ENCODE peak calls at places on chromosomes 5 and 9, in five cellular contexts. One of them, this sample, is unnamed.

GRCh38 chr9:70683841-70684240 is 269.4 kb upstream of the KLF9 start:
- DNase-seq in left ventricle myocardium inferior: no peak
- DNase-seq in IMR-90: no peak
- DNase-seq in uterus: no peak
- DNase-seq in fibroblast of lung: no peak
- DNase-seq in this sample: no peak

GRCh38 chr9:37004424-37004935 is 29.6 kb downstream of the PAX5 start:
- DNase-seq in fibroblast of lung: no peak
- DNase-seq in left ventricle myocardium inferior: no peak
- DNase-seq in uterus: no peak
- DNase-seq in IMR-90: no peak
- DNase-seq in this sample: no peak

GRCh38 chr5:139982157-139982974 is 60.7 kb downstream of the NRG2 start:
- DNase-seq in fibroblast of lung: peak; percentile 6
- DNase-seq in left ventricle myocardium inferior: peak; percentile 29
- DNase-seq in IMR-90: peak; percentile 4
- DNase-seq in uterus: no peak
- DNase-seq in this sample: peak; percentile 21

GRCh38 chr9:112059145-112059979 is 115.7 kb downstream of the SUSD1 start:
- DNase-seq in IMR-90: peak; percentile 92
- DNase-seq in fibroblast of lung: peak; percentile 87
- DNase-seq in left ventricle myocardium inferior: no peak
- DNase-seq in uterus: no peak
- DNase-seq in this sample: peak; percentile 90

GRCh38 chr5:149030838-149031397 is 31.9 kb downstream of the SH3TC2 start:
- DNase-seq in left ventricle myocardium inferior: no peak
- DNase-seq in uterus: no peak
- DNase-seq in fibroblast of lung: peak; percentile 42
- DNase-seq in IMR-90: no peak
- DNase-seq in this sample: peak; percentile 31

GRCh38 chr5:123170816-123171345 is 81.8 kb downstream of the PRDM6 start:
- DNase-seq in fibroblast of lung: no peak
- DNase-seq in left ventricle myocardium inferior: no peak
- DNase-seq in IMR-90: no peak
- DNase-seq in uterus: no peak
- DNase-seq in this sample: no peak

GRCh38 chr5:68711311-68712200 is 382.3 kb upstream of the SLC30A5 start:
- DNase-seq in uterus: no peak
- DNase-seq in left ventricle myocardium inferior: no peak
- DNase-seq in IMR-90: no peak
- DNase-seq in fibroblast of lung: no peak
- DNase-seq in this sample: no peak

GRCh38 chr5:36363101-36363500 is 61.4 kb upstream of the RANBP3L start:
- DNase-seq in left ventricle myocardium inferior: no peak
- DNase-seq in uterus: no peak
- DNase-seq in fibroblast of lung: peak; percentile 28
- DNase-seq in IMR-90: peak; percentile 43
- DNase-seq in this sample: peak; percentile 75

GRCh38 chr5:144205141-144205551 is 34.5 kb downstream of the KCTD16 start:
- DNase-seq in uterus: no peak
- DNase-seq in fibroblast of lung: peak; percentile 44
- DNase-seq in left ventricle myocardium inferior: peak; percentile 17
- DNase-seq in IMR-90: peak; percentile 50
- DNase-seq in this sample: peak; percentile 48

GRCh38 chr5:6083311-6083941 is 294.9 kb downstream of the MED10 start:
- DNase-seq in IMR-90: no peak
- DNase-seq in fibroblast of lung: no peak
- DNase-seq in uterus: no peak
- DNase-seq in left ventricle myocardium inferior: no peak
- DNase-seq in this sample: no peak

GRCh38 chr9:77435688-77436087 is 212.4 kb downstream of the GNA14 start:
- DNase-seq in uterus: no peak
- DNase-seq in left ventricle myocardium inferior: no peak
- DNase-seq in fibroblast of lung: peak; percentile 38
- DNase-seq in IMR-90: peak; percentile 64
- DNase-seq in this sample: peak; percentile 76

GRCh38 chr5:134519989-134520388 is 5.5 kb upstream of the JADE2 start:
- DNase-seq in IMR-90: no peak
- DNase-seq in left ventricle myocardium inferior: no peak
- DNase-seq in fibroblast of lung: no peak
- DNase-seq in uterus: no peak
- DNase-seq in this sample: no peak

GRCh38 chr5:157912621-157913325 is 53.8 kb upstream of the CLINT1 start:
- DNase-seq in left ventricle myocardium inferior: no peak
- DNase-seq in fibroblast of lung: no peak
- DNase-seq in uterus: no peak
- DNase-seq in IMR-90: no peak
- DNase-seq in this sample: no peak

GRCh38 chr9:111851536-111851935 is 45.1 kb upstream of the UGCG start:
- DNase-seq in uterus: no peak
- DNase-seq in left ventricle myocardium inferior: no peak
- DNase-seq in fibroblast of lung: no peak
- DNase-seq in IMR-90: peak; percentile 19
- DNase-seq in this sample: peak; percentile 65

GRCh38 chr5:56161446-56161838 is 71.7 kb downstream of the ANKRD55 start:
- DNase-seq in fibroblast of lung: no peak
- DNase-seq in uterus: no peak
- DNase-seq in left ventricle myocardium inferior: no peak
- DNase-seq in IMR-90: no peak
- DNase-seq in this sample: no peak

GRCh38 chr9:119218293-119218692 is 150.9 kb downstream of the BRINP1 start:
- DNase-seq in IMR-90: no peak
- DNase-seq in uterus: no peak
- DNase-seq in left ventricle myocardium inferior: no peak
- DNase-seq in fibroblast of lung: no peak
- DNase-seq in this sample: no peak

GRCh38 chr9:136710543-136710942 is 1.8 kb upstream of the DIPK1B start:
- DNase-seq in IMR-90: peak; percentile 28
- DNase-seq in left ventricle myocardium inferior: no peak
- DNase-seq in fibroblast of lung: no peak
- DNase-seq in uterus: no peak
- DNase-seq in this sample: no peak

GRCh38 chr9:35771524-35771923 is 17.4 kb upstream of the MSMP start:
- DNase-seq in fibroblast of lung: peak; percentile 65
- DNase-seq in left ventricle myocardium inferior: no peak
- DNase-seq in uterus: no peak
- DNase-seq in IMR-90: no peak
- DNase-seq in this sample: peak; percentile 68

GRCh38 chr9:92764381-92764987 is at the start of gene BICD2:
- DNase-seq in fibroblast of lung: no peak
- DNase-seq in left ventricle myocardium inferior: no peak
- DNase-seq in uterus: no peak
- DNase-seq in IMR-90: no peak
- DNase-seq in this sample: no peak

GRCh38 chr9:36120705-36121104 is 15.8 kb upstream of the GLIPR2 start:
- DNase-seq in fibroblast of lung: no peak
- DNase-seq in IMR-90: no peak
- DNase-seq in uterus: no peak
- DNase-seq in left ventricle myocardium inferior: no peak
- DNase-seq in this sample: no peak

GRCh38 chr9:18014556-18014955 is 435.7 kb downstream of the SH3GL2 start:
- DNase-seq in fibroblast of lung: no peak
- DNase-seq in uterus: peak; percentile 65
- DNase-seq in IMR-90: peak; percentile 0
- DNase-seq in left ventricle myocardium inferior: no peak
- DNase-seq in this sample: no peak

GRCh38 chr5:68618501-68618900 is 402.9 kb downstream of the PIK3R1 start:
- DNase-seq in fibroblast of lung: peak; percentile 4
- DNase-seq in uterus: no peak
- DNase-seq in IMR-90: no peak
- DNase-seq in left ventricle myocardium inferior: no peak
- DNase-seq in this sample: no peak

GRCh38 chr5:56323505-56323904 is 90.4 kb upstream of the ANKRD55 start:
- DNase-seq in IMR-90: peak; percentile 76
- DNase-seq in uterus: no peak
- DNase-seq in left ventricle myocardium inferior: no peak
- DNase-seq in fibroblast of lung: peak; percentile 57
- DNase-seq in this sample: peak; percentile 86

GRCh38 chr5:117143381-117143780 is 568.8 kb upstream of the SEMA6A start:
- DNase-seq in left ventricle myocardium inferior: no peak
- DNase-seq in IMR-90: no peak
- DNase-seq in fibroblast of lung: no peak
- DNase-seq in uterus: no peak
- DNase-seq in this sample: no peak

GRCh38 chr5:138709216-138709615 is 44.0 kb upstream of the CTNNA1 start:
- DNase-seq in fibroblast of lung: no peak
- DNase-seq in left ventricle myocardium inferior: no peak
- DNase-seq in IMR-90: no peak
- DNase-seq in uterus: no peak
- DNase-seq in this sample: no peak

GRCh38 chr5:153534102-153534501 is 43.6 kb downstream of the GRIA1 start:
- DNase-seq in left ventricle myocardium inferior: no peak
- DNase-seq in fibroblast of lung: no peak
- DNase-seq in uterus: no peak
- DNase-seq in IMR-90: no peak
- DNase-seq in this sample: no peak

GRCh38 chr5:321233-321725 is at the start of gene AHRR:
- DNase-seq in fibroblast of lung: peak; percentile 54
- DNase-seq in IMR-90: peak; percentile 53
- DNase-seq in left ventricle myocardium inferior: peak; percentile 71
- DNase-seq in uterus: no peak
- DNase-seq in this sample: peak; percentile 39

GRCh38 chr5:136064510-136064909 is 35.7 kb downstream of the TGFBI start:
- DNase-seq in IMR-90: no peak
- DNase-seq in left ventricle myocardium inferior: no peak
- DNase-seq in uterus: no peak
- DNase-seq in fibroblast of lung: no peak
- DNase-seq in this sample: no peak

GRCh38 chr5:136063778-136064465 is 35.1 kb downstream of the TGFBI start:
- DNase-seq in uterus: no peak
- DNase-seq in IMR-90: no peak
- DNase-seq in left ventricle myocardium inferior: no peak
- DNase-seq in fibroblast of lung: no peak
- DNase-seq in this sample: no peak

GRCh38 chr5:136067422-136067821 is 38.6 kb downstream of the TGFBI start:
- DNase-seq in IMR-90: no peak
- DNase-seq in left ventricle myocardium inferior: no peak
- DNase-seq in uterus: no peak
- DNase-seq in fibroblast of lung: no peak
- DNase-seq in this sample: no peak

GRCh38 chr5:136065588-136065987 is 36.8 kb downstream of the TGFBI start:
- DNase-seq in fibroblast of lung: no peak
- DNase-seq in left ventricle myocardium inferior: no peak
- DNase-seq in uterus: no peak
- DNase-seq in IMR-90: no peak
- DNase-seq in this sample: no peak

DNA sequence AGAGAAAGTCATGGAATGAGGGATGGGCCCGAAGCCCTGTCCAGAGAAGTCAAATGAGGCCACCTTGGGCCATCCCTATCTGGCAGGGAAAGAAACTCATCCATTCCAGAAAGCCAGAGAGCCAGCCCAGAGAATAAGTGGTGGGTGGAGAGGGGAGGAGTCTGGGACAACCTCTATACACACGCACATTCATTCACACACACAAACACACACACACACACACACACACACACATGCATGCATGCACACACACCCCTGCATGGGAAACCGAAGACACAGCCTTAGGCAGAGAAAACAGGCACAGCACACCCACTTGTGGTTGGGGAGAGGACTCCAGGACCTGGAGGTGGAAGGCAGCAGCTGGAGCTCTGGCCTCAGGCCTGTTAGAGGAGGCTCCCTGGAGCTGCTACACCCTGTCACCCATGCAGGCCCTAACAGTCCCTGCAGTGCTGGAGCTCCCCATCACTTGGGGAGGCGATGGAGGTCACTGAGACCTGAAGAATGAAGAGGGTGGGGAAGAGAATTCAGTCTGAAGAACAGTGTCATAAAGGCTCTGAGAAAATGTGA is 38.0 kb downstream of the TGFBI start:
- DNase-seq in fibroblast of lung: peak; percentile 69
- DNase-seq in uterus: no peak
- DNase-seq in left ventricle myocardium inferior: peak; percentile 58
- DNase-seq in IMR-90: peak; percentile 77
- DNase-seq in this sample: peak; percentile 82
- TF ChIP-seq CTCF in fibroblast of lung: peak; percentile 39
- TF ChIP-seq CTCF in uterus: no peak
- TF ChIP-seq CTCF in left ventricle myocardium inferior: peak; percentile 24
- TF ChIP-seq CTCF in IMR-90: peak; percentile 33
- TF ChIP-seq CTCF in this sample: peak; percentile 65

DNA sequence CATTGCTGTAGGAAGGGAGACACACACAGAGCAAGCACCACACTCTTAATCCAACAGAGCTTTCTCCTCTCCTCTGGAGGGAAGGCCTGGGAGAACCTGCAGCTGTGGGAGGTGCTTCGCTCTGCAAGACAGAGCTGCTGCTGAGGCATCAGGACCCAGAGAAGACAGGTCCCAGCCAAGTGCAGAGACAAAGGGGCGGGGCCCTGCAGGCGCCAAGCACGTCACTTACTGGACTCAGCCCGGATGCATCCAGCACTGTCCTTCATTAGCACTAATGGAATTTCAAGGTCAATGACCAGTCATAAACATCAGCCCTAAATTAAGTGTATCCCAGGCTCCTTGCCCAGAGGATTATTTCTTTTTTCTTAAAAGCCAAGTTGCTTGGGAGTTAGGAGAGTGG is 337.1 kb upstream of the PANK3 start:
- DNase-seq in fibroblast of lung: no peak
- DNase-seq in uterus: peak; percentile 70
- DNase-seq in IMR-90: no peak
- DNase-seq in left ventricle myocardium inferior: no peak
- DNase-seq in this sample: no peak
- H3K4me3 ChIP-seq in fibroblast of lung: no peak overlapping the region
- H3K4me3 ChIP-seq in uterus: no peak overlapping the region
- H3K4me3 ChIP-seq in IMR-90: no peak overlapping the region
- H3K4me3 ChIP-seq in left ventricle myocardium inferior: no peak overlapping the region
- H3K4me3 ChIP-seq in this sample: no peak overlapping the region

GRCh38 chr9:32550609-32551490 is 1.3 kb upstream of the SMIM27 start:
- DNase-seq in IMR-90: peak; percentile 91
- DNase-seq in uterus: peak; percentile 94
- DNase-seq in left ventricle myocardium inferior: peak; percentile 94
- DNase-seq in fibroblast of lung: peak; percentile 94
- DNase-seq in this sample: peak; percentile 96
- TF ChIP-seq CTCF in IMR-90: peak; percentile 18
- TF ChIP-seq CTCF in uterus: no peak
- TF ChIP-seq CTCF in left ventricle myocardium inferior: peak; percentile 18
- TF ChIP-seq CTCF in fibroblast of lung: no peak
- TF ChIP-seq CTCF in this sample: peak; percentile 10

DNA sequence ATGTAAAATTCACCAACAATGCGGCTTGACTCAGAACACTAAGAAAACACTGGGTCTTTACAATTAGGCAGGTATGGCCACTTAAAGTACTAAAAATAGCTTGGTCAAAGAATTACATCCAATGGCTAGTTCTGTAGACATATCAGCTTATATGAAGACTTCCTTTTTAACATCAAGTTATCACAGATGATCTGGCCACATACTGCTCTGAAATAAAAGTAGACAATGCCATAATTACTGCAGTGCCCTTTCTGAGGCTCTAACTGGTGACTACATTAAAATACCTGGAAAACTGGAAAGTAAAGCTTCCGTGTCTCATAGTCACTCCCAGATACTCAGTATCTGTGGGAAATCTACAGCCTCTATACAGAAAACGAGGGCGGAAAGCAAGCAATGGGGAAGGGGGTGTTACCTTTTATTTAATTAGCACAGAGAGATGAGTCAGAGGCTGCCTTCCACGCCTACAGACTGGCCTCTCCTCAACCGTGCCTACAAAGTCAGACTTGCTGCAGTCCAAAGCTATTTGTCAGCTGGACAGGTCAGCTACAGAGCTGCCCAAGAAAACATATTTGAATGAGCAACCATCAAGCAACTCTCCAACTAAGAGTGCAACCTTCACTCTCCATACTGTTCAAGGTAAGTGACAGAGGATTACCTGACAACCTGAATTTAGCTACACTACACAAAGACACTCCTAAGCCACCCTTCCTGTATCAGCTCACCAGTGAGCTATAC is 8.7 kb downstream of the SERINC5 start:
- DNase-seq in IMR-90: peak; percentile 91
- DNase-seq in fibroblast of lung: peak; percentile 85
- DNase-seq in uterus: peak; percentile 74
- DNase-seq in left ventricle myocardium inferior: peak; percentile 32
- DNase-seq in this sample: peak; percentile 97
- H3K4me3 ChIP-seq in IMR-90: no peak overlapping the region
- H3K4me3 ChIP-seq in fibroblast of lung: no peak overlapping the region
- H3K4me3 ChIP-seq in uterus: no peak overlapping the region
- H3K4me3 ChIP-seq in left ventricle myocardium inferior: peak overlapping the region; percentile 14
- H3K4me3 ChIP-seq in this sample: peak overlapping the region; percentile 22

This sample was measured in choroid plexus epithelial cell.